ENCODE peak calls at places on chromosome 13, in four cellular contexts. A is tibial nerve, I is heart left ventricle, V is transverse colon. E is an unnamed sample.

GRCh38 chr13:49399801-49400472 is 43.9 kb downstream of the CAB39L start:
- DNase-seq in A (no peak), I (no peak), V (no peak), E (no peak)

GRCh38 chr13:63631006-63631405 is 2215.4 kb upstream of the PCDH20 start:
- DNase-seq in A (no peak), I (no peak), V (no peak), E (no peak)

GRCh38 chr13:50936681-50937080 is 27.1 kb downstream of the RNASEH2B start:
- DNase-seq in A (no peak), I (no peak), V (no peak), E (no peak)

GRCh38 chr13:29676941-29677452 is 81.5 kb upstream of the SLC7A1 start:
- DNase-seq in A (no peak), I (no peak), V (peak; percentile 37), E (no peak)

GRCh38 chr13:49935171-49936084 is 712 bp downstream of the SPRYD7 start:
- DNase-seq in A (peak; percentile 13), I (no peak), V (peak; percentile 38), E (peak; percentile 31)

GRCh38 chr13:65264066-65264465 is 1966.1 kb downstream of the PCDH9 start:
- DNase-seq in A (no peak), I (peak; percentile 40), V (no peak), E (no peak)

GRCh38 chr13:98821372-98822237 is 69.1 kb upstream of the SLC15A1 start:
- DNase-seq in A (peak; percentile 58), I (no peak), V (no peak), E (no peak)

GRCh38 chr13:79405501-79405830 is 589 bp downstream of the RBM26 start:
- DNase-seq in A (peak; percentile 9), I (no peak), V (no peak), E (peak; percentile 14)

GRCh38 chr13:45851171-45851889 is at the start of gene SIAH3:
- DNase-seq in A (peak; percentile 9), I (no peak), V (no peak), E (no peak)

GRCh38 chr13:32639502-32640105 is 53.4 kb downstream of the PDS5B start:
- DNase-seq in A (peak; percentile 70), I (no peak), V (peak; percentile 57), E (no peak)

GRCh38 chr13:35987572-35988513 is 143.3 kb downstream of the DCLK1 start:
- DNase-seq in A (no peak), I (peak; percentile 63), V (no peak), E (no peak)

GRCh38 chr13:21668665-21669599 is 1.9 kb upstream of the FGF9 start:
- DNase-seq in A (no peak), I (peak; percentile 61), V (peak; percentile 47), E (no peak)

GRCh38 chr13:74251778-74252519 is 117.7 kb upstream of the KLF12 start:
- DNase-seq in A (no peak), I (no peak), V (no peak), E (no peak)

GRCh38 chr13:26308836-26309235 is 54.9 kb downstream of the CDK8 start:
- DNase-seq in A (no peak), I (no peak), V (no peak), E (no peak)

GRCh38 chr13:46170268-46170667 is 11.7 kb downstream of the LCP1 start:
- DNase-seq in A (no peak), I (no peak), V (no peak), E (no peak)

GRCh38 chr13:39362652-39363390 is 240.2 kb downstream of the LHFPL6 start:
- DNase-seq in A (no peak), I (no peak), V (no peak), E (no peak)

GRCh38 chr13:58855283-58855682 is 1223.7 kb downstream of the PCDH17 start:
- DNase-seq in A (no peak), I (no peak), V (no peak), E (no peak)

GRCh38 chr13:107808388-107808787 is 406.9 kb downstream of the LIG4 start:
- DNase-seq in A (no peak), I (no peak), V (no peak), E (no peak)

GRCh38 chr13:51768378-51768921 is 35.5 kb downstream of the DHRS12 start:
- DNase-seq in A (no peak), I (no peak), V (no peak), E (no peak)

GRCh38 chr13:27977476-27978300 is 8.6 kb upstream of the CDX2 start:
- DNase-seq in A (no peak), I (no peak), V (no peak), E (no peak)

GRCh38 chr13:99281811-99282263 is 23.7 kb upstream of the GPR18 start:
- DNase-seq in A (peak; percentile 76), I (peak; percentile 76), V (peak; percentile 62), E (no peak)

GRCh38 chr13:73365681-73366080 is 306.9 kb downstream of the KLF5 start:
- DNase-seq in A (no peak), I (no peak), V (no peak), E (no peak)

GRCh38 chr13:92320323-92320722 is 906.3 kb upstream of the GPC6 start:
- DNase-seq in A (no peak), I (no peak), V (no peak), E (no peak)

GRCh38 chr13:77507931-77508776 is 27.4 kb upstream of the SCEL start:
- DNase-seq in A (no peak), I (no peak), V (no peak), E (peak; percentile 17)

GRCh38 chr13:36030670-36031331 is 100.4 kb downstream of the DCLK1 start:
- DNase-seq in A (no peak), I (no peak), V (no peak), E (no peak)

GRCh38 chr13:46383383-46383782 is 3.7 kb downstream of the RUBCNL start:
- DNase-seq in A (no peak), I (no peak), V (no peak), E (no peak)

GRCh38 chr13:81929988-81930387 is 1589.1 kb upstream of the SPRY2 start:
- DNase-seq in A (no peak), I (no peak), V (no peak), E (no peak)

GRCh38 chr13:40469581-40470282 is 196.7 kb downstream of the FOXO1 start:
- DNase-seq in A (no peak), I (no peak), V (no peak), E (no peak)

GRCh38 chr13:40464349-40464748 is 202.1 kb downstream of the FOXO1 start:
- DNase-seq in A (no peak), I (no peak), V (no peak), E (no peak)

GRCh38 chr13:40468227-40468838 is 198.1 kb downstream of the FOXO1 start:
- DNase-seq in A (no peak), I (no peak), V (no peak), E (no peak)

GRCh38 chr13:40464991-40465390 is 201.4 kb downstream of the FOXO1 start:
- DNase-seq in A (no peak), I (no peak), V (no peak), E (no peak)

GRCh38 chr13:40466271-40466670 is 200.2 kb downstream of the FOXO1 start:
- DNase-seq in A (no peak), I (no peak), V (no peak), E (no peak)
- TF ChIP-seq POLR2A in A (no peak), I (no peak), V (no peak), E (no peak)

GRCh38 chr13:48066310-48066989 is 28.5 kb downstream of the MED4 start:
- DNase-seq in A (no peak), I (no peak), V (no peak), E (no peak)
- TF ChIP-seq POLR2A in A (no peak), I (no peak), V (no peak), E (no peak)

GRCh38 chr13:42969558-42970172 is 22.4 kb downstream of the EPSTI1 start:
- DNase-seq in A (peak; percentile 81), I (peak; percentile 86), V (peak; percentile 90), E (peak; percentile 32)
- TF ChIP-seq POLR2A in A (no peak), I (no peak), V (no peak), E (no peak)

GRCh38 chr13:91155512-91156114 is 191.9 kb upstream of the MIR17HG start:
- DNase-seq in A (no peak), I (no peak), V (no peak), E (no peak)
- TF ChIP-seq POLR2A in A (no peak), I (no peak), V (no peak), E (no peak)

GRCh38 chr13:113969973-113970611 is 3.8 kb downstream of the C13orf46 start:
- DNase-seq in A (no peak), I (peak; percentile 55), V (peak; percentile 76), E (no peak)
- TF ChIP-seq POLR2A in A (no peak), I (no peak), V (peak; percentile 74), E (no peak)

GRCh38 chr13:24512208-24513068 is at the start of gene PARP4:
- DNase-seq in A (peak; percentile 63), I (peak; percentile 91), V (peak; percentile 88), E (peak; percentile 52)
- TF ChIP-seq POLR2A in A (peak; percentile 55), I (peak; percentile 56), V (peak; percentile 96), E (peak; percentile 66)

E was measured in H54.